ENCODE peak calls at places on chromosome 6, in ten cellular contexts. A, S, D, L, X, N, Z, K, H and F are unnamed samples.

GRCh38 chr6:10577112-10577511 is 56.0 kb downstream of the GCNT2 start:
- DNase-seq in L (no peak), S (no peak), K (no peak), A (no peak), D (no peak), Z (no peak), X (no peak), H (no peak), N (no peak), F (no peak)

GRCh38 chr6:33744895-33745546 is 1.7 kb downstream of the IP6K3 start:
- DNase-seq in A (no peak), L (peak; percentile 86), S (no peak), X (no peak), N (no peak), Z (no peak), D (no peak), K (no peak), H (no peak), F (no peak)

GRCh38 chr6:157196391-157196790 is 126.9 kb downstream of the TMEM242 start:
- DNase-seq in Z (no peak), H (no peak), X (no peak), A (no peak), L (no peak), D (no peak), K (no peak), S (no peak), N (no peak), F (no peak)

GRCh38 chr6:151160869-151161268 is 78.9 kb upstream of the AKAP12 start:
- DNase-seq in H (no peak), L (no peak), K (no peak), X (no peak), S (peak; percentile 5), Z (no peak), A (no peak), D (no peak), N (peak; percentile 32), F (no peak)

GRCh38 chr6:33431880-33432541 is 12.1 kb downstream of the SYNGAP1 start:
- DNase-seq in K (no peak), X (no peak), S (no peak), D (no peak), Z (no peak), N (no peak), A (no peak), L (no peak), H (no peak), F (no peak)

GRCh38 chr6:107132330-107132954 is 17.1 kb upstream of the BEND3 start:
- DNase-seq in D (no peak), L (no peak), A (no peak), Z (no peak), K (no peak), X (no peak), N (peak; percentile 46), S (no peak), H (no peak), F (no peak)

GRCh38 chr6:7201732-7202541 is 94.2 kb downstream of the RREB1 start:
- DNase-seq in Z (no peak), A (no peak), X (no peak), H (peak; percentile 52), L (peak; percentile 64), D (peak; percentile 82), K (no peak), S (no peak), N (no peak), F (no peak)

GRCh38 chr6:2861822-2862164 is 20.1 kb upstream of the SERPINB1 start:
- DNase-seq in N (no peak), A (no peak), H (no peak), K (no peak), S (no peak), X (no peak), D (no peak), L (no peak), Z (no peak), F (no peak)

GRCh38 chr6:36052092-36052491 is 24.5 kb downstream of the MAPK14 start:
- DNase-seq in S (no peak), X (no peak), H (no peak), D (no peak), N (no peak), Z (no peak), K (no peak), L (peak; percentile 69), A (no peak), F (no peak)

GRCh38 chr6:134739299-134740090 is 210.4 kb downstream of the ALDH8A1 start:
- DNase-seq in D (no peak), Z (no peak), N (no peak), X (no peak), H (no peak), S (peak; percentile 68), A (no peak), L (no peak), K (no peak), F (no peak)

GRCh38 chr6:15065603-15066002 is 180.3 kb upstream of the JARID2 start:
- DNase-seq in H (no peak), X (no peak), K (no peak), D (no peak), L (no peak), S (no peak), A (no peak), N (no peak), Z (peak; percentile 90), F (no peak)

GRCh38 chr6:9126845-9127560 is 691.7 kb upstream of the SLC35B3 start:
- DNase-seq in S (peak; percentile 61), K (no peak), H (no peak), A (no peak), L (no peak), Z (peak; percentile 88), D (no peak), X (no peak), N (no peak), F (no peak)

GRCh38 chr6:169890049-169890448 is 138.6 kb downstream of the ERMARD start:
- DNase-seq in K (no peak), D (no peak), N (no peak), X (peak; percentile 32), Z (no peak), L (no peak), H (no peak), A (no peak), S (no peak), F (no peak)

GRCh38 chr6:141107562-141108160 is 1025.1 kb upstream of the GJE1 start:
- DNase-seq in N (no peak), Z (no peak), K (no peak), L (no peak), A (no peak), X (no peak), H (no peak), S (peak; percentile 91), D (no peak), F (no peak)

GRCh38 chr6:27672113-27672799 is 199.4 kb upstream of the ZNF184 start:
- DNase-seq in K (no peak), Z (no peak), H (no peak), X (no peak), S (peak; percentile 74), N (peak; percentile 61), A (peak; percentile 86), L (no peak), D (no peak), F (no peak)

GRCh38 chr6:23874985-23875384 is 251.0 kb upstream of the NRSN1 start:
- DNase-seq in L (no peak), X (no peak), K (no peak), D (no peak), S (no peak), N (no peak), A (no peak), Z (no peak), H (no peak), F (no peak)

GRCh38 chr6:1870267-1870666 is 260.6 kb downstream of the FOXC1 start:
- DNase-seq in Z (no peak), X (no peak), K (no peak), L (no peak), D (no peak), H (no peak), N (no peak), S (no peak), A (no peak), F (no peak)

GRCh38 chr6:106746660-106747059 is 117.3 kb downstream of the QRSL1 start:
- DNase-seq in X (no peak), K (no peak), D (no peak), N (peak; percentile 63), Z (no peak), L (no peak), H (no peak), A (no peak), S (peak; percentile 100), F (no peak)

GRCh38 chr6:349491-349921 is 42.0 kb upstream of the IRF4 start:
- DNase-seq in K (no peak), D (no peak), Z (no peak), N (no peak), H (no peak), L (no peak), X (no peak), A (no peak), S (no peak), F (no peak)
- H3K9me3 ChIP-seq in K (no peaks in the 10 kb centered on the region), D (no peaks in the 10 kb centered on the region), Z (peaks cover 66% of the 10 kb centered on the region), N (peaks cover 2% of the 10 kb centered on the region), H (no peaks in the 10 kb centered on the region), L (no peaks in the 10 kb centered on the region), X (no peaks in the 10 kb centered on the region), A (peaks cover 81% of the 10 kb centered on the region), S (peaks cover 8% of the 10 kb centered on the region), F (no peaks in the 10 kb centered on the region)

DNA sequence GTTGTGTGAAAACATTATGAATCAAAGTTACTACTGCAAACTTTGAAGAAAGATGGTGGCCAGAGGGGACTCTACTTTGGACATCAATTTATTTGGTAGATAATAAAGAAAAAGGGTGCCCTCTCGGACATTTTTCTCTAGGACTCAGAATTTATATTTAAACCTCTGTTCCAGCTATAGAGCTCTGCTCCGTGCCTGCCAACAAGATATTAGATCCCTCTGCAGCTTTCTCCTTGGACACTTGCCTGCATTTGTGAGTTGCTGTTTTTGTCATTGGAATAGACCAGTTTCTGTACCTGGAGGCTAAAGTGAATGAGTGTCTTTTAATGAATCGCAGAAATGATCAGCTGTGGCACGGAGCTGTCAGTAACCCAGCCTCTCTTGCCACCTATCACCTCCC is 253.5 kb downstream of the NRN1 start:
- DNase-seq in A (no peak), D (no peak), S (no peak), H (no peak), K (no peak), L (no peak), X (no peak), N (no peak), Z (no peak), F (no peak)
- H3K9me3 ChIP-seq in A (peaks cover 8% of the 10 kb centered on the region), D (no peaks in the 10 kb centered on the region), S (no peaks in the 10 kb centered on the region), H (peaks cover 23% of the 10 kb centered on the region), K (peaks cover 17% of the 10 kb centered on the region), L (peaks cover 7% of the 10 kb centered on the region), X (peaks cover 4% of the 10 kb centered on the region), N (no peaks in the 10 kb centered on the region), Z (no peaks in the 10 kb centered on the region), F (peaks cover 5% of the 10 kb centered on the region)

GRCh38 chr6:127352519-127352918 is 9.1 kb upstream of the ECHDC1 start:
- DNase-seq in Z (no peak), D (no peak), N (no peak), H (no peak), L (no peak), X (no peak), S (no peak), A (no peak), K (no peak), F (no peak)
- H3K9me3 ChIP-seq in Z (peaks cover 2% of the 10 kb centered on the region), D (no peaks in the 10 kb centered on the region), N (no peaks in the 10 kb centered on the region), H (peaks cover 61% of the 10 kb centered on the region), L (peaks cover 24% of the 10 kb centered on the region), X (peaks cover 7% of the 10 kb centered on the region), S (no peaks in the 10 kb centered on the region), A (peaks cover 7% of the 10 kb centered on the region), K (no peaks in the 10 kb centered on the region), F (no peaks in the 10 kb centered on the region)

DNA sequence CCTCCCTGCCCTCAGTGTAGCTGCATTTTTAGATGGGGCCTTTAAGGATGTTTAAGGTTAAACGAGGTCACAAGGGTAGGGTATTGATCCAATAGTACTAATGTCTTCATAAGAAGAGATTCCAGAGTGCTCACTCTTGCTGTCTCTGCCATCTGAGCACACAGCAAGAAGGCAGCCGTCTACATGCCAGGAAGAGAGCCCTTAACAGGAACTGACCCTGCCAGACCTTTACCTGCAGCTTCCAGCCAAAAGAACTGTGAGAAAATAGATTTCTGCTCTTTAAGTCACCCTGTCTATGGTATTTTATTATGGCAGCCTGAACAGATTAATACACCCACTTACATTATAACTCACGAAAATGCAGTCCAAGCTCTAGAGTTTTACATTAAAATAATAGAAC is 685.3 kb upstream of the MARCKS start:
- DNase-seq in A (no peak), K (no peak), Z (no peak), S (no peak), X (no peak), L (no peak), N (no peak), H (no peak), D (no peak), F (no peak)
- H3K9me3 ChIP-seq in A (no peaks in the 10 kb centered on the region), K (no peaks in the 10 kb centered on the region), Z (no peaks in the 10 kb centered on the region), S (peaks cover 9% of the 10 kb centered on the region), X (no peaks in the 10 kb centered on the region), L (peaks cover 6% of the 10 kb centered on the region), N (no peaks in the 10 kb centered on the region), H (peaks cover 9% of the 10 kb centered on the region), D (no peaks in the 10 kb centered on the region), F (no peaks in the 10 kb centered on the region)